ENCODE peak calls at places on chromosomes 6 and 20, in five cellular contexts. One of them, this sample, is unnamed.

GRCh38 chr6:47477497-47478232 is at the start of gene CD2AP:
- DNase-seq in gastrocnemius medialis: peak; percentile 74
- DNase-seq in stimulated activated CD8-positive, alpha-beta memory T cell treated with anti-CD3 and anti-CD28 coated beads, Interleukin-15, amount 100 ng/mL, for 24 hours: peak; percentile 79
- DNase-seq in midbrain: peak; percentile 80
- DNase-seq in heart right ventricle: peak; percentile 86
- DNase-seq in this sample: peak; percentile 89

GRCh38 chr20:31815408-31816188 is 3.6 kb upstream of the MYLK2 start:
- DNase-seq in gastrocnemius medialis: no peak
- DNase-seq in stimulated activated CD8-positive, alpha-beta memory T cell treated with anti-CD3 and anti-CD28 coated beads, Interleukin-15, amount 100 ng/mL, for 24 hours: no peak
- DNase-seq in midbrain: no peak
- DNase-seq in heart right ventricle: no peak
- DNase-seq in this sample: no peak

GRCh38 chr20:35326021-35326731 is 34.0 kb upstream of the FAM83C start:
- DNase-seq in gastrocnemius medialis: no peak
- DNase-seq in stimulated activated CD8-positive, alpha-beta memory T cell treated with anti-CD3 and anti-CD28 coated beads, Interleukin-15, amount 100 ng/mL, for 24 hours: no peak
- DNase-seq in midbrain: no peak
- DNase-seq in heart right ventricle: no peak
- DNase-seq in this sample: no peak

GRCh38 chr6:139768196-139768595 is 393.7 kb upstream of the CITED2 start:
- DNase-seq in gastrocnemius medialis: no peak
- DNase-seq in stimulated activated CD8-positive, alpha-beta memory T cell treated with anti-CD3 and anti-CD28 coated beads, Interleukin-15, amount 100 ng/mL, for 24 hours: no peak
- DNase-seq in midbrain: no peak
- DNase-seq in heart right ventricle: no peak
- DNase-seq in this sample: no peak

GRCh38 chr6:45611502-45611901 is 233.8 kb upstream of the SUPT3H start:
- DNase-seq in gastrocnemius medialis: no peak
- DNase-seq in stimulated activated CD8-positive, alpha-beta memory T cell treated with anti-CD3 and anti-CD28 coated beads, Interleukin-15, amount 100 ng/mL, for 24 hours: no peak
- DNase-seq in midbrain: no peak
- DNase-seq in heart right ventricle: no peak
- DNase-seq in this sample: no peak

GRCh38 chr6:131460603-131460995 is 112.4 kb upstream of the ARG1 start:
- DNase-seq in gastrocnemius medialis: no peak
- DNase-seq in stimulated activated CD8-positive, alpha-beta memory T cell treated with anti-CD3 and anti-CD28 coated beads, Interleukin-15, amount 100 ng/mL, for 24 hours: no peak
- DNase-seq in midbrain: no peak
- DNase-seq in heart right ventricle: no peak
- DNase-seq in this sample: no peak

GRCh38 chr6:79756496-79756895 is 125.4 kb downstream of the SH3BGRL2 start:
- DNase-seq in gastrocnemius medialis: no peak
- DNase-seq in stimulated activated CD8-positive, alpha-beta memory T cell treated with anti-CD3 and anti-CD28 coated beads, Interleukin-15, amount 100 ng/mL, for 24 hours: no peak
- DNase-seq in midbrain: no peak
- DNase-seq in heart right ventricle: no peak
- DNase-seq in this sample: no peak

GRCh38 chr6:31712296-31712695 is 2.9 kb upstream of the LY6G6D start:
- DNase-seq in gastrocnemius medialis: no peak
- DNase-seq in stimulated activated CD8-positive, alpha-beta memory T cell treated with anti-CD3 and anti-CD28 coated beads, Interleukin-15, amount 100 ng/mL, for 24 hours: no peak
- DNase-seq in midbrain: no peak
- DNase-seq in heart right ventricle: peak; percentile 29
- DNase-seq in this sample: no peak